ENCODE peak calls at places on chromosomes 4 and X, in seven cellular contexts. One of them, this sample, is unnamed.

GRCh38 chr4:39528056-39528465 is 822 bp upstream of the UGDH start:
- DNase-seq in HepG2: no peak
- DNase-seq in GM12878: no peak
- DNase-seq in H1: no peak
- DNase-seq in SK-N-SH: no peak
- DNase-seq in K562: no peak
- DNase-seq in HCT116: no peak
- DNase-seq in this sample: no peak

GRCh38 chr4:8238061-8238511 is 31.5 kb upstream of the HTRA3 start:
- DNase-seq in SK-N-SH: no peak
- DNase-seq in GM12878: no peak
- DNase-seq in HCT116: no peak
- DNase-seq in K562: no peak
- DNase-seq in H1: no peak
- DNase-seq in HepG2: no peak
- DNase-seq in this sample: no peak

GRCh38 chr4:10750714-10751113 is 66.1 kb upstream of the CLNK start:
- DNase-seq in GM12878: no peak
- DNase-seq in K562: no peak
- DNase-seq in H1: no peak
- DNase-seq in HepG2: no peak
- DNase-seq in SK-N-SH: no peak
- DNase-seq in HCT116: no peak
- DNase-seq in this sample: no peak

GRCh38 chr4:128846063-128846462 is 36.6 kb downstream of the JADE1 start:
- DNase-seq in HepG2: no peak
- DNase-seq in GM12878: no peak
- DNase-seq in K562: no peak
- DNase-seq in H1: no peak
- DNase-seq in HCT116: no peak
- DNase-seq in SK-N-SH: no peak
- DNase-seq in this sample: no peak

GRCh38 chrX:69107231-69107739 is 58.0 kb downstream of the PJA1 start:
- DNase-seq in HepG2: no peak
- DNase-seq in SK-N-SH: no peak
- DNase-seq in GM12878: no peak
- DNase-seq in K562: peak; percentile 73
- DNase-seq in H1: peak; percentile 29
- DNase-seq in HCT116: no peak
- DNase-seq in this sample: no peak

GRCh38 chr4:105605493-105605892 is 53.1 kb downstream of the ARHGEF38 start:
- DNase-seq in GM12878: no peak
- DNase-seq in SK-N-SH: no peak
- DNase-seq in K562: no peak
- DNase-seq in H1: no peak
- DNase-seq in HCT116: no peak
- DNase-seq in HepG2: no peak
- DNase-seq in this sample: no peak

GRCh38 chrX:19625612-19626011 is 110.3 kb upstream of the MAP3K15 start:
- DNase-seq in K562: no peak
- DNase-seq in GM12878: no peak
- DNase-seq in HCT116: no peak
- DNase-seq in SK-N-SH: no peak
- DNase-seq in HepG2: no peak
- DNase-seq in H1: no peak
- DNase-seq in this sample: no peak

GRCh38 chrX:69000857-69001256 is 164.4 kb downstream of the PJA1 start:
- DNase-seq in HCT116: no peak
- DNase-seq in HepG2: no peak
- DNase-seq in K562: no peak
- DNase-seq in H1: no peak
- DNase-seq in GM12878: no peak
- DNase-seq in SK-N-SH: no peak
- DNase-seq in this sample: no peak

GRCh38 chr4:138199568-138200235 is 42.4 kb downstream of the SLC7A11 start:
- DNase-seq in HCT116: peak; percentile 85
- DNase-seq in HepG2: peak; percentile 98
- DNase-seq in K562: no peak
- DNase-seq in SK-N-SH: no peak
- DNase-seq in GM12878: no peak
- DNase-seq in H1: no peak
- DNase-seq in this sample: peak; percentile 47

GRCh38 chrX:43661521-43662240 is 5.6 kb downstream of the MAOA start:
- DNase-seq in HepG2: no peak
- DNase-seq in H1: no peak
- DNase-seq in K562: no peak
- DNase-seq in SK-N-SH: no peak
- DNase-seq in HCT116: no peak
- DNase-seq in GM12878: no peak
- DNase-seq in this sample: no peak

GRCh38 chr4:126213996-126214395 is 899.2 kb downstream of the FAT4 start:
- DNase-seq in HCT116: no peak
- DNase-seq in HepG2: no peak
- DNase-seq in H1: no peak
- DNase-seq in GM12878: no peak
- DNase-seq in SK-N-SH: no peak
- DNase-seq in K562: no peak
- DNase-seq in this sample: no peak

GRCh38 chr4:176498857-176499256 is 179.1 kb downstream of the SPCS3 start:
- DNase-seq in HCT116: no peak
- DNase-seq in K562: no peak
- DNase-seq in GM12878: no peak
- DNase-seq in HepG2: no peak
- DNase-seq in SK-N-SH: no peak
- DNase-seq in H1: no peak
- DNase-seq in this sample: no peak

GRCh38 chr4:140170299-140170698 is 16.3 kb upstream of the MAML3 start:
- DNase-seq in HCT116: no peak
- DNase-seq in SK-N-SH: no peak
- DNase-seq in H1: no peak
- DNase-seq in GM12878: no peak
- DNase-seq in K562: no peak
- DNase-seq in HepG2: no peak
- DNase-seq in this sample: no peak
- TF ChIP-seq JUND in HCT116: no peak
- TF ChIP-seq JUND in SK-N-SH: no peak
- TF ChIP-seq JUND in H1: no peak
- TF ChIP-seq JUND in GM12878: no peak
- TF ChIP-seq JUND in K562: no peak
- TF ChIP-seq JUND in HepG2: no peak
- TF ChIP-seq JUND in this sample: no peak

GRCh38 chr4:174394915-174395314 is 111.2 kb downstream of the CEP44 start:
- DNase-seq in HCT116: no peak
- DNase-seq in K562: no peak
- DNase-seq in SK-N-SH: no peak
- DNase-seq in H1: no peak
- DNase-seq in HepG2: no peak
- DNase-seq in GM12878: no peak
- DNase-seq in this sample: no peak

GRCh38 chr4:174396599-174396998 is 112.9 kb downstream of the CEP44 start:
- DNase-seq in HCT116: no peak
- DNase-seq in H1: no peak
- DNase-seq in GM12878: no peak
- DNase-seq in SK-N-SH: no peak
- DNase-seq in K562: no peak
- DNase-seq in HepG2: no peak
- DNase-seq in this sample: peak; percentile 3

GRCh38 chr4:174401471-174402130 is 117.9 kb downstream of the CEP44 start:
- DNase-seq in HCT116: no peak
- DNase-seq in HepG2: no peak
- DNase-seq in H1: no peak
- DNase-seq in GM12878: no peak
- DNase-seq in SK-N-SH: no peak
- DNase-seq in K562: no peak
- DNase-seq in this sample: no peak

GRCh38 chr4:174402470-174403176 is 118.9 kb downstream of the CEP44 start:
- DNase-seq in K562: no peak
- DNase-seq in H1: no peak
- DNase-seq in HepG2: no peak
- DNase-seq in HCT116: no peak
- DNase-seq in GM12878: no peak
- DNase-seq in SK-N-SH: no peak
- DNase-seq in this sample: no peak

GRCh38 chr4:174398728-174399127 is 115.0 kb downstream of the CEP44 start:
- DNase-seq in GM12878: no peak
- DNase-seq in SK-N-SH: no peak
- DNase-seq in K562: no peak
- DNase-seq in HCT116: no peak
- DNase-seq in H1: no peak
- DNase-seq in HepG2: no peak
- DNase-seq in this sample: no peak
- TF ChIP-seq JUND in GM12878: no peak
- TF ChIP-seq JUND in SK-N-SH: no peak
- TF ChIP-seq JUND in K562: peak; percentile 61
- TF ChIP-seq JUND in HCT116: no peak
- TF ChIP-seq JUND in H1: no peak
- TF ChIP-seq JUND in HepG2: no peak
- TF ChIP-seq JUND in this sample: no peak

GRCh38 chrX:10278716-10279115 is 121.9 kb downstream of the CLCN4 start:
- DNase-seq in SK-N-SH: no peak
- DNase-seq in K562: no peak
- DNase-seq in H1: no peak
- DNase-seq in HepG2: no peak
- DNase-seq in HCT116: no peak
- DNase-seq in GM12878: no peak
- DNase-seq in this sample: no peak

GRCh38 chrX:10282490-10282889 is 125.7 kb downstream of the CLCN4 start:
- DNase-seq in K562: no peak
- DNase-seq in SK-N-SH: no peak
- DNase-seq in H1: no peak
- DNase-seq in HCT116: no peak
- DNase-seq in HepG2: no peak
- DNase-seq in GM12878: no peak
- DNase-seq in this sample: no peak

GRCh38 chrX:10280061-10280460 is 123.3 kb downstream of the CLCN4 start:
- DNase-seq in SK-N-SH: no peak
- DNase-seq in HepG2: no peak
- DNase-seq in HCT116: no peak
- DNase-seq in GM12878: no peak
- DNase-seq in H1: no peak
- DNase-seq in K562: no peak
- DNase-seq in this sample: no peak
- TF ChIP-seq JUND in SK-N-SH: no peak
- TF ChIP-seq JUND in HepG2: no peak
- TF ChIP-seq JUND in HCT116: no peak
- TF ChIP-seq JUND in GM12878: no peak
- TF ChIP-seq JUND in H1: no peak
- TF ChIP-seq JUND in K562: no peak
- TF ChIP-seq JUND in this sample: no peak

GRCh38 chrX:29902004-29902403 is 313.4 kb upstream of the MAGEB2 start:
- DNase-seq in K562: no peak
- DNase-seq in H1: no peak
- DNase-seq in HCT116: no peak
- DNase-seq in HepG2: no peak
- DNase-seq in SK-N-SH: no peak
- DNase-seq in GM12878: no peak
- DNase-seq in this sample: no peak

GRCh38 chrX:29903365-29903764 is 312.0 kb upstream of the MAGEB2 start:
- DNase-seq in GM12878: no peak
- DNase-seq in K562: no peak
- DNase-seq in SK-N-SH: no peak
- DNase-seq in H1: no peak
- DNase-seq in HCT116: no peak
- DNase-seq in HepG2: no peak
- DNase-seq in this sample: no peak
- TF ChIP-seq JUND in GM12878: no peak
- TF ChIP-seq JUND in K562: no peak
- TF ChIP-seq JUND in SK-N-SH: no peak
- TF ChIP-seq JUND in H1: no peak
- TF ChIP-seq JUND in HCT116: no peak
- TF ChIP-seq JUND in HepG2: no peak
- TF ChIP-seq JUND in this sample: no peak

GRCh38 chrX:21438792-21439191 is 64.6 kb downstream of the CNKSR2 start:
- DNase-seq in H1: no peak
- DNase-seq in HepG2: no peak
- DNase-seq in HCT116: no peak
- DNase-seq in SK-N-SH: no peak
- DNase-seq in GM12878: peak; percentile 1
- DNase-seq in K562: no peak
- DNase-seq in this sample: no peak
- TF ChIP-seq JUND in H1: no peak
- TF ChIP-seq JUND in HepG2: no peak
- TF ChIP-seq JUND in HCT116: no peak
- TF ChIP-seq JUND in SK-N-SH: no peak
- TF ChIP-seq JUND in GM12878: no peak
- TF ChIP-seq JUND in K562: no peak
- TF ChIP-seq JUND in this sample: no peak

GRCh38 chrX:16212436-16212835 is 45.2 kb downstream of the MAGEB17 start:
- DNase-seq in HCT116: peak; percentile 7
- DNase-seq in K562: peak; percentile 7
- DNase-seq in SK-N-SH: peak; percentile 4
- DNase-seq in HepG2: peak; percentile 0
- DNase-seq in H1: no peak
- DNase-seq in GM12878: no peak
- DNase-seq in this sample: peak; percentile 4
- TF ChIP-seq JUND in HCT116: no peak
- TF ChIP-seq JUND in K562: no peak
- TF ChIP-seq JUND in SK-N-SH: no peak
- TF ChIP-seq JUND in HepG2: no peak
- TF ChIP-seq JUND in H1: no peak
- TF ChIP-seq JUND in GM12878: no peak
- TF ChIP-seq JUND in this sample: no peak

DNA sequence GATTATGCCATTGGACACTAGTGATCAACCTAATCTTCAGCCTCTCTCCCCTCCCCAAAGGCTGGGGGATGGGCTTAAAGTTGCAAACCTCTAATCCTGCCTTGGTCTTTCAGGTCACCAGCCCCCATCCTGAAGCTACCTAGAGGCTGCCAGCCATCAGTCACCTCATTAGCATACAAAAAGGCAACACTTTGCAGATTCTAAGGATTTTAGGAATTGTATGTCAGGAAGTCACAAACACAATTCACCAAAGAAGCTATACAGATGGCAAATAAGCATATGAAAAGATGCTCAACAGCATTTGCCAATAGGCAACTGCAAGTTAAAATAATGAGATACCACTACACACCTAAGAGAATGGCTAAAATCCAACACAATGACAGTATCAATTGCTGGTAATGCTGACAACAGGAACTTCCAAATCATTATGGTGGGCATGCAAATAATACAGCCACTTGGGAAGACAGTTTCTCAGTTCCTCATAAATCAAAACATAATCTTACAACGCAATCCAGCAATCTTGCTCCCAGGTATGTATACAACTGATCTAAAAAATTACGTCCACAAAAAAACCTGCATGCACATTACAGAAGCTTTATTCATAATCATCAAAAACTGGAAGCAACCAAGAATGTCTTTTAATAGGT is 9.0 kb upstream of the PIM2 start:
- DNase-seq in GM12878: no peak
- DNase-seq in K562: no peak
- DNase-seq in H1: no peak
- DNase-seq in SK-N-SH: no peak
- DNase-seq in HepG2: no peak
- DNase-seq in HCT116: no peak
- DNase-seq in this sample: no peak
- TF ChIP-seq JUND in GM12878: no peak
- TF ChIP-seq JUND in K562: no peak
- TF ChIP-seq JUND in H1: no peak
- TF ChIP-seq JUND in SK-N-SH: no peak
- TF ChIP-seq JUND in HepG2: no peak
- TF ChIP-seq JUND in HCT116: no peak
- TF ChIP-seq JUND in this sample: no peak

This sample was measured in T47D.